ENCODE peak calls at places on chromosomes 3 and 15, in four cellular contexts. One of them, this sample, is unnamed.

GRCh38 chr3:133835418-133835743 is 29.8 kb downstream of the SRPRB start:
- DNase-seq in HFF-Myc: no peak
- DNase-seq in fibroblast of mammary gland: no peak
- DNase-seq in IMR-90: no peak
- DNase-seq in this sample: no peak

GRCh38 chr15:70508561-70509281 is 254.6 kb downstream of the UACA start:
- DNase-seq in HFF-Myc: peak; percentile 76
- DNase-seq in fibroblast of mammary gland: peak; percentile 93
- DNase-seq in IMR-90: peak; percentile 88
- DNase-seq in this sample: no peak

GRCh38 chr3:180278583-180279188 is 241.9 kb upstream of the PEX5L start:
- DNase-seq in HFF-Myc: no peak
- DNase-seq in fibroblast of mammary gland: no peak
- DNase-seq in IMR-90: no peak
- DNase-seq in this sample: no peak

GRCh38 chr3:180828001-180828720 is 84.3 kb upstream of the FXR1 start:
- DNase-seq in HFF-Myc: no peak
- DNase-seq in fibroblast of mammary gland: no peak
- DNase-seq in IMR-90: no peak
- DNase-seq in this sample: no peak

GRCh38 chr3:30181546-30181945 is 424.9 kb upstream of the TGFBR2 start:
- DNase-seq in HFF-Myc: no peak
- DNase-seq in fibroblast of mammary gland: peak; percentile 59
- DNase-seq in IMR-90: no peak
- DNase-seq in this sample: no peak

GRCh38 chr15:64009798-64010241 is 36.5 kb downstream of the DAPK2 start:
- DNase-seq in HFF-Myc: no peak
- DNase-seq in fibroblast of mammary gland: peak; percentile 50
- DNase-seq in IMR-90: peak; percentile 16
- DNase-seq in this sample: no peak

GRCh38 chr3:161371441-161372320 is at the start of gene SPTSSB:
- DNase-seq in HFF-Myc: no peak
- DNase-seq in fibroblast of mammary gland: no peak
- DNase-seq in IMR-90: no peak
- DNase-seq in this sample: no peak

GRCh38 chr15:69060744-69061143 is 46.2 kb downstream of the NOX5 start:
- DNase-seq in HFF-Myc: no peak
- DNase-seq in fibroblast of mammary gland: no peak
- DNase-seq in IMR-90: no peak
- DNase-seq in this sample: no peak

GRCh38 chr3:126340596-126340942 is 16.6 kb downstream of the KLF15 start:
- DNase-seq in HFF-Myc: no peak
- DNase-seq in fibroblast of mammary gland: no peak
- DNase-seq in IMR-90: no peak
- DNase-seq in this sample: no peak

GRCh38 chr3:52313774-52314188 is 2.3 kb upstream of the DNAH1 start:
- DNase-seq in HFF-Myc: no peak
- DNase-seq in fibroblast of mammary gland: peak; percentile 41
- DNase-seq in IMR-90: peak; percentile 47
- DNase-seq in this sample: no peak

GRCh38 chr15:93800805-93801204 is 430.6 kb upstream of the MCTP2 start:
- DNase-seq in HFF-Myc: no peak
- DNase-seq in fibroblast of mammary gland: no peak
- DNase-seq in IMR-90: no peak
- DNase-seq in this sample: no peak
- TF ChIP-seq CTCF in HFF-Myc: no peak
- TF ChIP-seq CTCF in fibroblast of mammary gland: no peak
- TF ChIP-seq CTCF in IMR-90: no peak
- TF ChIP-seq CTCF in this sample: no peak

GRCh38 chr3:64685331-64685799 is 2.4 kb downstream of the ADAMTS9 start:
- DNase-seq in HFF-Myc: no peak
- DNase-seq in fibroblast of mammary gland: peak; percentile 71
- DNase-seq in IMR-90: peak; percentile 65
- DNase-seq in this sample: no peak

GRCh38 chr3:64685800-64686445 is 1.9 kb downstream of the ADAMTS9 start:
- DNase-seq in HFF-Myc: peak; percentile 31
- DNase-seq in fibroblast of mammary gland: peak; percentile 89
- DNase-seq in IMR-90: peak; percentile 88
- DNase-seq in this sample: no peak

GRCh38 chr3:64687781-64688515 is at the start of gene ADAMTS9:
- DNase-seq in HFF-Myc: no peak
- DNase-seq in fibroblast of mammary gland: peak; percentile 54
- DNase-seq in IMR-90: peak; percentile 60
- DNase-seq in this sample: no peak

GRCh38 chr3:64687381-64687780 is 419 bp downstream of the ADAMTS9 start:
- DNase-seq in HFF-Myc: no peak
- DNase-seq in fibroblast of mammary gland: no peak
- DNase-seq in IMR-90: no peak
- DNase-seq in this sample: no peak

DNA sequence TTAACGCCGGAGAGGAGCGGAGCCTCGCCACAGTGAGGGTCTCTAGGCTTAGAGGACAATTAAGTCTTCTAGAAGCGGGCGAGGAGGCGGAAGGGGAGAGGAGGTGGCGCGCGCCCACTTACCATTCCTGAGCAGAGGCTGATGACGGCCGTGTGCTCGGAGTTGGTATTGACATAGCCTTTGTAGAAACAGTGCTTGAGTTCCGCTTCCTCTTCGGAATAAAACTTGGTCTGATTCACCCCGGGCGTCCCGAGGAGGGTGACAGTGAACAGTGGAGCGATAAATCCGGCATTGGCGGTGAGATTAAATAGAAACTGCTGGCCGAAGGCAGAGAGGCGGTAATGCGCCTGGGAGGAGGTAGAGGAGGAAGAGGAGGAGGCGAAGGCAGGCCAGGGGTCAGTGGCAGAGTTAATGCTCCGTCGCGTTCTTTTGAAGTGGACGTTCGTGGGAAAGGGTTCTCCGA is 1.3 kb downstream of the ADAMTS9 start:
- DNase-seq in HFF-Myc: no peak
- DNase-seq in fibroblast of mammary gland: peak; percentile 64
- DNase-seq in IMR-90: peak; percentile 52
- DNase-seq in this sample: no peak
- H3K4me3 ChIP-seq in HFF-Myc: peak overlapping the region; percentile 42
- H3K4me3 ChIP-seq in fibroblast of mammary gland: peak overlapping the region; percentile 70
- H3K4me3 ChIP-seq in IMR-90: peak overlapping the region; percentile 64
- H3K4me3 ChIP-seq in this sample: peak overlapping the region; percentile 65

GRCh38 chr3:80890571-80890970 is 870.9 kb downstream of the GBE1 start:
- DNase-seq in HFF-Myc: no peak
- DNase-seq in fibroblast of mammary gland: no peak
- DNase-seq in IMR-90: no peak
- DNase-seq in this sample: no peak

DNA sequence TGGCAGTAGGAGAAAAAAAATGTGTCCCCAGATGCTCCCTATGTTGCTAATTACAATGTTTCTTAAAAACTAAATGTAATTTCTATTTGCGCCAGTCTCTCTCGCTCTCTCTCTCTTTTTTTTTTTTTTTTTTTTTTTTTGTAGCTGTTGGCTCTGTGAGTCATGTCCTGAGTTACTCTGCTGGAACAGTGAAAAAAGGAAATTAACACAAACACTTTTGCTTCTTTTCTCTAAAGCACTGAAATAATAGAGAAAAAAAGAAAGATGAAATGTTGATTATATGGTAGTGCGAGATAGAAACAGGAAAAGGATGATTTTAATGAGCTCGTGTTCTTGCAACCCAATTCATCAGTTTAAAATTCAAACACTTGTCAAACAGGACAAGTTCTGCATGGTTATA is 871.8 kb downstream of the GBE1 start:
- DNase-seq in HFF-Myc: no peak
- DNase-seq in fibroblast of mammary gland: no peak
- DNase-seq in IMR-90: no peak
- DNase-seq in this sample: no peak
- TF ChIP-seq CTCF in HFF-Myc: no peak
- TF ChIP-seq CTCF in fibroblast of mammary gland: no peak
- TF ChIP-seq CTCF in IMR-90: no peak
- TF ChIP-seq CTCF in this sample: no peak

DNA sequence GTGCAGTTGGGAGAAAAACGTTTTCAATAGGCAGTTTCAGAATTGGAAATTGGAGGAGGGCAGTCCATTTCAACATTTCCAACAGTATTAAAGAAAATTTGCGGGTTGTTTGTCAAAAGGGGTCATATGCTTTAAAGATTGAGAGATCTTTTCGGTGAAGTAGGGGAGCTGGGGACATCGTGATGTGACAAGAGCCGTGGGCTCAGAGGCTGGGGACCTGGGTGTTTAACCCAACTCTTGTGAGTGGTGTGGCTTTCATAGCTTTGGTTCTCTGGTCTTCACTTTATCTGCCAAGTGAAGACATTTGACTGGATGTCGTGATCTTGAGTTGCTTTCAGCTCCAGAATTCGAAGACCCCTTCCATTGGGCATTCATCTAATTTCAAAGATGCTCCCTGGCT is 133.2 kb downstream of the PGPEP1L start:
- DNase-seq in HFF-Myc: no peak
- DNase-seq in fibroblast of mammary gland: no peak
- DNase-seq in IMR-90: no peak
- DNase-seq in this sample: no peak
- H3K4me3 ChIP-seq in HFF-Myc: peak overlapping the region; percentile 30
- H3K4me3 ChIP-seq in fibroblast of mammary gland: peak overlapping the region; percentile 28
- H3K4me3 ChIP-seq in IMR-90: no peak overlapping the region
- H3K4me3 ChIP-seq in this sample: peak overlapping the region; percentile 33

DNA sequence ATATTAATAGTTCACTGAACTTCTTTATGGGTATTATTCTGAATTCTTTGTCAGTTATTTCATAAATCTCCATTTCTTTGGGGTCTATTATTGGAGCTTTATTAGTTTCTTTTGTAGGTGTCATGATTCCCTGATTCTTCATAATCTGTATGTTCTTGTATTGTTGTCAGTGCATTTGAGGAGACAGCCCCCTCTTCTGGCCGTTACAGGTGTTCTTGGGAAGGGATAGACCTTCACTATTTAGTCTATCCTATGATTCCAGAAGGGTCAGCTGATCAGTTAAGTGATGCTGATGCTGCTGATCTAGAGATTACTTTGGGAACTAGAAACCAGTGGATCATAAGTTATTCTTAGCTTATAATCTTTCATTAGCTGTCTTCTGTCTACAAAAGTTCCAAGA is 34.9 kb downstream of the TMEM39A start:
- DNase-seq in HFF-Myc: no peak
- DNase-seq in fibroblast of mammary gland: peak; percentile 12
- DNase-seq in IMR-90: no peak
- DNase-seq in this sample: no peak
- TF ChIP-seq CTCF in HFF-Myc: peak; percentile 13
- TF ChIP-seq CTCF in fibroblast of mammary gland: peak; percentile 15
- TF ChIP-seq CTCF in IMR-90: no peak
- TF ChIP-seq CTCF in this sample: no peak

DNA sequence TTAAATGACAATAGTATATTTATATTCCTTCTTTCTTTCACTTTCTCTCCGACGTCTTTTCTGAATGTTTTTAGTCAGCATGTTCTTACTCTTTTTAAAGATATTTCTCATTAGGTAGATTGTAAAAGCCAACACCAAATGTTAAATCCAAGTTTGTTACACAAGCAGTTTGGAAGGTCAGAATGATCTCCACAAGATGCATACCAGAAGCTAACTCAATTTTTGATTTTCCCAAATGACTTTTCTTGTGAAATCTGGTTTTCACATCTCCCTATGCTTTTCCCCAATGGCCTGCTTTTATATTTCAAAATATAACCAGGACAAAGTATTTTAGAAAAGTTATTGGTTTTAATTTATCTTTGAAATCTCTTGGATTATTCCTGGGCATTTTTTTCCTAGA is 49.7 kb upstream of the TPRG1 start:
- DNase-seq in HFF-Myc: no peak
- DNase-seq in fibroblast of mammary gland: no peak
- DNase-seq in IMR-90: no peak
- DNase-seq in this sample: no peak
- H3K4me3 ChIP-seq in HFF-Myc: no peak overlapping the region
- H3K4me3 ChIP-seq in fibroblast of mammary gland: no peak overlapping the region
- H3K4me3 ChIP-seq in IMR-90: no peak overlapping the region
- H3K4me3 ChIP-seq in this sample: no peak overlapping the region

GRCh38 chr3:44419159-44419922 is 58.1 kb downstream of the ZNF445 start:
- DNase-seq in HFF-Myc: no peak
- DNase-seq in fibroblast of mammary gland: no peak
- DNase-seq in IMR-90: no peak
- DNase-seq in this sample: no peak

GRCh38 chr3:44420676-44421075 is 56.8 kb downstream of the ZNF445 start:
- DNase-seq in HFF-Myc: no peak
- DNase-seq in fibroblast of mammary gland: no peak
- DNase-seq in IMR-90: no peak
- DNase-seq in this sample: no peak

GRCh38 chr3:44416031-44417030 is 61.1 kb downstream of the ZNF445 start:
- DNase-seq in HFF-Myc: no peak
- DNase-seq in fibroblast of mammary gland: no peak
- DNase-seq in IMR-90: no peak
- DNase-seq in this sample: no peak

GRCh38 chr3:44419923-44420650 is 57.4 kb downstream of the ZNF445 start:
- DNase-seq in HFF-Myc: no peak
- DNase-seq in fibroblast of mammary gland: no peak
- DNase-seq in IMR-90: no peak
- DNase-seq in this sample: no peak

DNA sequence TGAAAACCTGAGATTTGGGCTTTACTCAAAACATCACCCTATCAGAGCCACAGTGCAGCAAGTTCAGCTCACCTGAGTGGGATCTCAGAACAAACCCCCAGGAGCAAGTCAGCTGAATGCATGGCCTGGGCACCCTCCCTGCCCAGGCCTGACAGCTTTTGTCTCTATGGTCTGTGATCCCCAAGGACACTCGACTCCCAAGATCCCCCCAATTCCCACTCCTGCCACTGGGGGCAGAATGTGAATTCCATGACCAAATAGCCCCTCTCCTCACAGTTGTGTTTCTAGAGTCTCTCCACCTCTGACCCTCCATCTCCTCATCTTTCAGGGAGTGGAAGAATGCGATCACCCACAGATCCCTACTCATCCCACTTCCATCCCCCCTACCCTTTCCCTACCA is 58.9 kb downstream of the ZNF445 start:
- DNase-seq in HFF-Myc: no peak
- DNase-seq in fibroblast of mammary gland: no peak
- DNase-seq in IMR-90: no peak
- DNase-seq in this sample: no peak
- TF ChIP-seq CTCF in HFF-Myc: peak; percentile 37
- TF ChIP-seq CTCF in fibroblast of mammary gland: peak; percentile 37
- TF ChIP-seq CTCF in IMR-90: peak; percentile 5
- TF ChIP-seq CTCF in this sample: no peak

GRCh38 chr3:195227871-195228270 is 43.1 kb downstream of the XXYLT1 start:
- DNase-seq in HFF-Myc: no peak
- DNase-seq in fibroblast of mammary gland: no peak
- DNase-seq in IMR-90: no peak
- DNase-seq in this sample: no peak

GRCh38 chr3:195224156-195224979 is 46.6 kb downstream of the XXYLT1 start:
- DNase-seq in HFF-Myc: no peak
- DNase-seq in fibroblast of mammary gland: no peak
- DNase-seq in IMR-90: no peak
- DNase-seq in this sample: no peak

GRCh38 chr3:195224980-195225580 is 45.9 kb downstream of the XXYLT1 start:
- DNase-seq in HFF-Myc: no peak
- DNase-seq in fibroblast of mammary gland: no peak
- DNase-seq in IMR-90: no peak
- DNase-seq in this sample: no peak

GRCh38 chr3:195226900-195227447 is 44.0 kb downstream of the XXYLT1 start:
- DNase-seq in HFF-Myc: no peak
- DNase-seq in fibroblast of mammary gland: no peak
- DNase-seq in IMR-90: peak; percentile 32
- DNase-seq in this sample: no peak

DNA sequence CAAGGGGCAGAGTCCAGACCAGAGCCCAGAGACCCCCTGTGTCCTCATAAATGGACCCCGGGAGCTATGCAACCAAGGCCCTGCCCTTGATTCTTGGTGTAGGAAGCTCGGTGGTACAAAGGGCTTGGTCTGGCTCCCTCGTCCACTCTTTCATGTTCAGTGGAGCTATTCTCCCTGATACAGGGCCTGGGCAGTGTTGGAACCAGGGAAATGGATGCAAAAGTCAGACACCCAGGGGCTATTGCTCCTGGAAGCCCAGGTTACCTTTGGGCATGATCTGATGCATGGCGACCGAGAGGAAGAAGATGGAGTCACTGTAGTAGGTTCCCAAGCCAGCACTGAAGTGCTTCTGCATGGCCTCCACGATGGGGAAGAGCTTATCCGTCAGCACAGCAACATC is 44.5 kb downstream of the XXYLT1 start:
- DNase-seq in HFF-Myc: no peak
- DNase-seq in fibroblast of mammary gland: no peak
- DNase-seq in IMR-90: no peak
- DNase-seq in this sample: no peak
- H3K4me3 ChIP-seq in HFF-Myc: no peak overlapping the region
- H3K4me3 ChIP-seq in fibroblast of mammary gland: no peak overlapping the region
- H3K4me3 ChIP-seq in IMR-90: no peak overlapping the region
- H3K4me3 ChIP-seq in this sample: no peak overlapping the region